ENCODE peak calls at places on chromosomes 6 and 20, in four cellular contexts. H, O, F and D are unnamed samples.

GRCh38 chr20:20437314-20437713 is 69.4 kb downstream of the INSM1 start:
- DNase-seq in H (no peak), O (no peak), F (no peak), D (no peak)

GRCh38 chr6:74967821-74968220 is 238.0 kb downstream of the COL12A1 start:
- DNase-seq in H (no peak), O (no peak), F (no peak), D (no peak)

GRCh38 chr20:9515761-9516657 is 1.6 kb downstream of the LAMP5 start:
- DNase-seq in H (no peak), O (no peak), F (no peak), D (peak)

GRCh38 chr20:43849496-43850197 is 65.0 kb upstream of the TOX2 start:
- DNase-seq in H (no peak), O (no peak), F (no peak), D (no peak)

GRCh38 chr6:22476811-22477210 is 92.6 kb upstream of the HDGFL1 start:
- DNase-seq in H (no peak), O (no peak), F (no peak), D (no peak)

GRCh38 chr20:39429716-39430115 is 467.6 kb downstream of the DHX35 start:
- DNase-seq in H (peak), O (no peak), F (no peak), D (no peak)

GRCh38 chr20:1417273-1417672 is 24.4 kb upstream of the FKBP1A start:
- DNase-seq in H (peak), O (no peak), F (no peak), D (no peak)

GRCh38 chr20:57753332-57754164 is 43.7 kb upstream of the PMEPA1 start:
- DNase-seq in H (no peak), O (no peak), F (no peak), D (no peak)

GRCh38 chr6:120096861-120097260 is 747.3 kb upstream of the MAN1A1 start:
- DNase-seq in H (no peak), O (no peak), F (no peak), D (no peak)

GRCh38 chr6:56540950-56541600 is 101.6 kb downstream of the DST start:
- DNase-seq in H (peak), O (peak), F (no peak), D (no peak)

GRCh38 chr20:5078399-5078958 is 41.3 kb downstream of the PCNA start:
- DNase-seq in H (peak), O (peak), F (peak), D (no peak)

DNA sequence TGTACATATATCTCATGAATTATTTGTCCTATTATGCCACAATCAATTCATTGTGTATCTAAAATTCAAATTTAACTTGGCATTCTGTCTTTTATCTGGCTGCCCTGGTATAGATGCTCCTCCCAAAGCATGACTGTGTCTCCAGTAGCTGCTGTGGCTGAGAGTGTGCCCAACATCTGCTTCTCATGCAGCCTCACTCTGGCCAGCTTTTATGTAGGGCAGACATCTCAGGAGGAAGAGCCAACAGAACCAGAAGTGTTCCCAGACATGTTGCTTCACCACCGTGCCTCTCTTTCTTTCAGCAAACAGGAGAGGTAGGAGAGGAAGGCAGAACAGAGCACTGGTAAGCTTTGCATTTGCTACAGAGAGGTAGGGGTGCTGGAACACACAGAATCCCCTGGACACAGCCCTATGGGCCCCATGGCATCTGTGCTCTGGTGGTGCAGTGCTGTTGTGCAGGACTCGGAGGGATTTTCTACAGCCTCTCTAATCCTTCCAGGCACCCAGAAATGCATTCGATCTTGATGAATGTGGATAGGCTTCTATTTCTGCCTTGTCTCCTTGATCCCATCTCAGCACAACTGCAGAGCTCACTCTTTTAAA is 637.1 kb downstream of the UTRN start:
- DNase-seq in H (no peak), O (no peak), F (no peak), D (no peak)
- TF ChIP-seq ETV6 in H (no peak), O (no peak), F (no peak), D (no peak)

GRCh38 chr6:87572031-87572430 is 17.8 kb downstream of the RARS2 start:
- DNase-seq in H (no peak), O (no peak), F (no peak), D (no peak)

GRCh38 chr6:87573307-87574024 is 16.3 kb downstream of the RARS2 start:
- DNase-seq in H (peak), O (no peak), F (no peak), D (no peak)

GRCh38 chr6:87575423-87575822 is 14.4 kb downstream of the RARS2 start:
- DNase-seq in H (no peak), O (no peak), F (no peak), D (no peak)

GRCh38 chr6:87572860-87573259 is 16.9 kb downstream of the RARS2 start:
- DNase-seq in H (no peak), O (no peak), F (no peak), D (no peak)

DNA sequence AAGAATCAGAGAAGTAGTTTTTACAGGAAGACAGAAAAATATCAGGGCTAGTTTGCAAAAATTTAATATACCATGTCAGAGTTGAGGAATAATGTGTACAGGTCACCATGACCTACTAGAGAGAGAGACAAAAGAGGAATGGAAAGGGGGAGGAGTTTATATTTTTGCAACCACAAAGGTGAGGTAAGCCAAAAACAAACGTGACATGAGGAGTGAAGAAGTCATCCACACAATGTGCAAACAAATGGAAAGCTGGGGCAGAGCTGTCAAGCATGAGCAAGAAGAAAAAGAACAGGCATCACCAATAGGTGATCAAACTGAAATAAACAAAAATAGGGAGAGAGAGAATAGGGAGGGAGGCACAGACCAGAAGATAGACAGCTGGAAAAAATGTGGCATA is 15.6 kb downstream of the RARS2 start:
- DNase-seq in H (peak), O (no peak), F (no peak), D (no peak)
- TF ChIP-seq ETV6 in H (no peak), O (no peak), F (no peak), D (no peak)

GRCh38 chr6:7727150-7727950 is 1.5 kb downstream of the BMP6 start:
- DNase-seq in H (no peak), O (no peak), F (no peak), D (peak)
- TF ChIP-seq ETV6 in H (no peak), O (no peak), F (no peak), D (no peak)

GRCh38 chr6:111874030-111874425 is 776 bp upstream of the FYN start:
- DNase-seq in H (no peak), O (no peak), F (no peak), D (no peak)
- TF ChIP-seq ETV6 in H (no peak), O (no peak), F (no peak), D (no peak)

DNA sequence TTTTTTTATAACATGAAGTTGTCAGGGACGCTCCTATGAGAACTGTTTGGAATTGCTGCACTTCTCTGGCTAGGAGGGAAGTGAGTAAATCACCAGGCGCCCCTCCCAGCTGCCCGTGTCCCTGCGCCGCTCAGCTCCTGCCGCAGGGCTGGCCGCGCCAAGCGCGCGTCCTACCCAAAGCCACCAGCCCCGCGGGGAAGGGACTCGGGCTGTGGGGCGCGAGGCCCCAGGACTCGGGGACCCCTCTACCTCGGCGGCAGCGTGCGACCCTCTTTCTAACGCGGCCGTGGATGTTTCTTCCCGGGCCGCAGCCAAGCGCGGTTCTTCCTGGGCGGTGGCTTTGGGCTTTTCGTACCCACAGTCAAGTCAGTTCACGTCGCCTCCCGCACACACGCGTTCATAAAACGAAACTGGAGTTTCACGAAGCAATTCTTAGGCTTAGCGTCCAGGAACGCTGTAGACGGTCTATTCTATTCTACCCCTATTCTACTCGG is 15.2 kb downstream of the FOXC1 start:
- DNase-seq in H (no peak), O (no peak), F (no peak), D (no peak)
- TF ChIP-seq ETV6 in H (no peak), O (no peak), F (no peak), D (no peak)

GRCh38 chr6:31576897-31577341 is 1.6 kb downstream of the TNF start:
- DNase-seq in H (no peak), O (no peak), F (no peak), D (no peak)

GRCh38 chr6:31574106-31575061 is 981 bp upstream of the TNF start:
- DNase-seq in H (no peak), O (no peak), F (no peak), D (no peak)

GRCh38 chr6:31573239-31574105 is 1.4 kb downstream of the LTA start:
- DNase-seq in H (no peak), O (no peak), F (no peak), D (no peak)

GRCh38 chr6:31575952-31576684 is 753 bp downstream of the TNF start:
- DNase-seq in H (no peak), O (no peak), F (no peak), D (no peak)

DNA sequence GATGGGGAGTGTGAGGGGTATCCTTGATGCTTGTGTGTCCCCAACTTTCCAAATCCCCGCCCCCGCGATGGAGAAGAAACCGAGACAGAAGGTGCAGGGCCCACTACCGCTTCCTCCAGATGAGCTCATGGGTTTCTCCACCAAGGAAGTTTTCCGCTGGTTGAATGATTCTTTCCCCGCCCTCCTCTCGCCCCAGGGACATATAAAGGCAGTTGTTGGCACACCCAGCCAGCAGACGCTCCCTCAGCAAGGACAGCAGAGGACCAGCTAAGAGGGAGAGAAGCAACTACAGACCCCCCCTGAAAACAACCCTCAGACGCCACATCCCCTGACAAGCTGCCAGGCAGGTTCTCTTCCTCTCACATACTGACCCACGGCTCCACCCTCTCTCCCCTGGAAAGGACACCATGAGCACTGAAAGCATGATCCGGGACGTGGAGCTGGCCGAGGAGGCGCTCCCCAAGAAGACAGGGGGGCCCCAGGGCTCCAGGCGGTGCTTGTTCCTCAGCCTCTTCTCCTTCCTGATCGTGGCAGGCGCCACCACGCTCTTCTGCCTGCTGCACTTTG is at the start of gene TNF:
- DNase-seq in H (no peak), O (no peak), F (peak), D (no peak)
- TF ChIP-seq ETV6 in H (no peak), O (no peak), F (no peak), D (no peak)